ENCODE peak calls at places on chromosomes 1 and 21, in seven cellular contexts. B, C, Y, S, I, D and F are unnamed samples.

GRCh38 chr1:164768045-164768402 is 209.0 kb downstream of the PBX1 start:
- DNase-seq in B (no peak), C (no peak), Y (no peak), S (no peak), I (no peak), D (peak), F (no peak)

GRCh38 chr1:82318921-82319320 is 518.2 kb downstream of the ADGRL2 start:
- DNase-seq in B (no peak), C (no peak), Y (no peak), S (no peak), I (no peak), D (peak), F (no peak)

GRCh38 chr21:45880097-45881068 is 101.2 kb upstream of the COL6A1 start:
- DNase-seq in B (peak), C (peak), Y (peak), S (peak), I (no peak), D (peak), F (peak)

GRCh38 chr1:167082511-167083027 is 7.6 kb downstream of the GPA33 start:
- DNase-seq in B (peak), C (no peak), Y (no peak), S (peak), I (peak), D (peak), F (peak)

GRCh38 chr1:197921235-197922069 is 4.3 kb downstream of the LHX9 start:
- DNase-seq in B (peak), C (peak), Y (no peak), S (peak), I (no peak), D (no peak), F (no peak)

GRCh38 chr21:34986561-34987533 is 62.3 kb downstream of the RUNX1 start:
- DNase-seq in B (peak), C (no peak), Y (no peak), S (no peak), I (no peak), D (peak), F (peak)

GRCh38 chr1:202202500-202203168 is 9.0 kb downstream of the LGR6 start:
- DNase-seq in B (no peak), C (no peak), Y (no peak), S (no peak), I (no peak), D (no peak), F (no peak)

GRCh38 chr1:204523605-204524215 is 7.5 kb downstream of the MDM4 start:
- DNase-seq in B (peak), C (no peak), Y (no peak), S (no peak), I (no peak), D (no peak), F (peak)

GRCh38 chr1:114315601-114316000 is 161.9 kb upstream of the SYT6 start:
- DNase-seq in B (no peak), C (no peak), Y (no peak), S (no peak), I (no peak), D (peak), F (no peak)

GRCh38 chr1:114314576-114314975 is 160.9 kb upstream of the SYT6 start:
- DNase-seq in B (no peak), C (no peak), Y (no peak), S (no peak), I (no peak), D (no peak), F (no peak)

GRCh38 chr1:114314098-114314497 is 160.4 kb upstream of the SYT6 start:
- DNase-seq in B (no peak), C (no peak), Y (no peak), S (no peak), I (no peak), D (peak), F (no peak)

GRCh38 chr1:114318951-114319350 is 165.3 kb upstream of the SYT6 start:
- DNase-seq in B (no peak), C (no peak), Y (no peak), S (no peak), I (no peak), D (no peak), F (no peak)

DNA sequence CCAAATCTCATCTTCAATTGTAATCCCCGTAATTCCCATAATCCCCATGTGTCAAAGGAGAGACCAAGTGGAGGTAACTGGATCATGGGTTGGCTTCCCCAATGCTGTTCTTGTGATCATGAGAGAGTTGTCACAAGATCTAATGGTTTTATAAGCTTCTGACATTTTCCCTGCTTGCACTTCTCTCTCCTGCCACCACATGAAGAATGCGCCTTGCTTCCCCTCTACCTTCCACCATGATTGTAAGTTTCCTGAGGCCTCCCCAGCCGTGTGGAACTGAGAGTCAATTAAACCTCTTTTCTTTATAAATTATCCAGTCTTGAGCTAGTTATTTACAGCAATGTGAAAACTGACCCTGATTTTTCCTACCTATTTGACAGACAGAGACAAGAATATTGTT is 162.5 kb upstream of the SYT6 start:
- DNase-seq in B (no peak), C (no peak), Y (no peak), S (no peak), I (no peak), D (no peak), F (no peak)
- TF ChIP-seq CTCF in B (no peak), C (no peak), Y (no peak), S (no peak), I (no peak), D (no peak), F (no peak)

DNA sequence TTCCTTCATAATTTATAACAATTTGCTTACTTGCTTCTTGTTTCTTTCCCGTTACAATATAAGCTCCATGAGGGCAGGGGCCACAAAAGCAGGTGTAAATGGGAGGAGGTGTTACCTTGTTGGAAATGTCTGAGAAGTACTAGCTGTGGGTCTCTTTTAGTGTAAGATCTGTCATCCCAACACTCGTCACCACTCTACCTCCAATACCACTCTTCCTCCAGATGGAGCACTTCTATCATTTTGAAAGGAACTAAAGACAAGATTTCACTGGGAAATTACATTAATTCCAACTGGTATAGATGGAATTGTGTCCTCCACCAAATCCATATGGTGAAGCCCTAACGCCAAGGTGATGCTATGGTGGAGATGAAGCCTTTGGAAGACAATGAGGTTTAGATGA is 53.0 kb upstream of the CPLANE2 start:
- DNase-seq in B (no peak), C (no peak), Y (no peak), S (no peak), I (no peak), D (no peak), F (no peak)
- TF ChIP-seq CTCF in B (no peak), C (no peak), Y (no peak), S (no peak), I (peak), D (no peak), F (no peak)

GRCh38 chr1:6490181-6491075 is 1.0 kb downstream of the PLEKHG5 start:
- DNase-seq in B (peak), C (peak), Y (peak), S (peak), I (no peak), D (peak), F (peak)
- TF ChIP-seq CTCF in B (no peak), C (peak), Y (no peak), S (peak), I (no peak), D (no peak), F (no peak)

GRCh38 chr1:248891758-248892157 is 14.3 kb upstream of the PGBD2 start:
- DNase-seq in B (no peak), C (no peak), Y (no peak), S (no peak), I (no peak), D (no peak), F (no peak)
- TF ChIP-seq CTCF in B (no peak), C (no peak), Y (no peak), S (no peak), I (no peak), D (no peak), F (no peak)

GRCh38 chr1:228090613-228091081 is 8.1 kb downstream of the ARF1 start:
- DNase-seq in B (no peak), C (no peak), Y (peak), S (peak), I (no peak), D (peak), F (no peak)
- TF ChIP-seq CTCF in B (no peak), C (no peak), Y (no peak), S (no peak), I (peak), D (no peak), F (no peak)

DNA sequence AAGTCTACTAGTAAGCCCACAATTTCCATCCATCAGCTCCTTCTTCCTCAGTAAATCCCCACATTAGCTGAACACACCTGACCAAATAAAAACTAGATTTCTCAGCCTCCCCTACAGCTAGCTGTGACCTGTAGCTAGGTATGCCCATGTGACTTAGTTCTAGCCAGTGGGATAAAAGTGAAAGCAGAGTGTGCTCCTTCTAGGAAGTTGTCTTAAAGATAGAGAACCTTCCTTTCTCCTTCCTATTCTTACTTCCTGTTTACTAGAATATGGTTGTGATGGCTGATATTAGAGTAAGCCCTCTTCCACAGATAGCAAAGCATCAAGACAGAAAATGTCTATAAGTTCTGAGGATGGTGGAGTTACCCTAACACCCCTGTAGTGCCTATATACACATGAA is 67.0 kb downstream of the PIK3R3 start:
- DNase-seq in B (peak), C (no peak), Y (no peak), S (no peak), I (no peak), D (no peak), F (peak)
- TF ChIP-seq CTCF in B (no peak), C (no peak), Y (no peak), S (no peak), I (no peak), D (no peak), F (no peak)